ENCODE peak calls at places on chromosome 3, in seven cellular contexts. G is activated T-helper 1 cell treated with anti-CD3 and anti-CD28 coated beads, Interleukin-12 subunit alpha, Interleukin-12 subunit beta, Interleukin-2, Interleukin-4 antibody, amounts not matched to agents 30 ng/mL and 10 ng/mL and 1 ng/mL, durations not matched to agents 14 hours and 24 hours and 36 hours; C is GM10248; V is pancreas; T is kidney; M is T-cell; N is brain pericyte. H is an unnamed sample.

GRCh38 chr3:179661777-179662176 is 8.9 kb downstream of the USP13 start:
- DNase-seq in V (no peak), C (no peak), M (no peak), T (no peak), N (no peak), G (no peak), H (no peak)

GRCh38 chr3:43185656-43186375 is 79.9 kb upstream of the POMGNT2 start:
- DNase-seq in V (no peak), M (no peak), C (no peak), T (no peak), N (no peak), G (no peak), H (no peak)

GRCh38 chr3:166284994-166285393 is 447.8 kb upstream of the BCHE start:
- DNase-seq in G (no peak), C (no peak), V (no peak), T (no peak), N (no peak), M (no peak), H (no peak)

GRCh38 chr3:104907507-104907906 is 459.2 kb upstream of the ALCAM start:
- DNase-seq in G (no peak), M (no peak), V (no peak), T (no peak), N (peak), C (no peak), H (no peak)

GRCh38 chr3:159499031-159499793 is 489.4 kb upstream of the IL12A start:
- DNase-seq in N (no peak), M (no peak), T (no peak), G (no peak), V (no peak), C (no peak), H (no peak)

GRCh38 chr3:58214484-58215316 is 3.9 kb upstream of the DNASE1L3 start:
- DNase-seq in C (peak), G (no peak), M (no peak), N (no peak), T (no peak), V (no peak), H (no peak)

GRCh38 chr3:195896361-195897080 is 11.8 kb downstream of the TNK2 start:
- DNase-seq in V (no peak), G (no peak), T (no peak), M (no peak), C (no peak), N (no peak), H (no peak)

GRCh38 chr3:143885803-143886427 is 37.6 kb upstream of the SLC9A9 start:
- DNase-seq in N (no peak), V (peak), T (no peak), C (peak), M (no peak), G (peak), H (peak)

GRCh38 chr3:16841354-16841753 is 43.4 kb upstream of the PLCL2 start:
- DNase-seq in V (no peak), T (no peak), N (no peak), M (no peak), G (no peak), C (no peak), H (no peak)

H was measured in HepG2.